ENCODE peak calls at places on chromosomes 6 and 20, in eight cellular contexts. T is IMR-90, P is PC-9, E is mammary epithelial cell, A is astrocyte, H is PC-3, R is H9, J is OCI-LY7. K is an unnamed sample.

GRCh38 chr6:97068211-97068610 is 143.7 kb downstream of the KLHL32 start:
- DNase-seq in J (peak; percentile 43), H (peak; percentile 28), P (no peak), T (peak; percentile 49), E (peak; percentile 3), A (peak; percentile 12), R (no peak), K (peak; percentile 64)

GRCh38 chr6:122063090-122063489 is 336.4 kb upstream of the HSF2 start:
- DNase-seq in R (no peak), A (no peak), P (no peak), J (no peak), H (no peak), E (no peak), T (no peak), K (no peak)

GRCh38 chr20:40612837-40613236 is 76.2 kb downstream of the MAFB start:
- DNase-seq in H (no peak), J (no peak), T (no peak), E (no peak), A (no peak), R (no peak), P (no peak), K (no peak)

GRCh38 chr6:151059612-151060095 is 180.1 kb upstream of the AKAP12 start:
- DNase-seq in E (peak; percentile 8), A (no peak), R (no peak), P (no peak), T (no peak), J (no peak), H (no peak), K (no peak)

GRCh38 chr6:125486881-125487280 is 185.1 kb upstream of the HDDC2 start:
- DNase-seq in R (no peak), J (no peak), H (no peak), T (no peak), P (no peak), A (no peak), E (no peak), K (no peak)

GRCh38 chr6:87908978-87909802 is 138.5 kb upstream of the SPACA1 start:
- DNase-seq in J (no peak), A (peak; percentile 74), E (no peak), P (no peak), H (no peak), T (no peak), R (no peak), K (peak; percentile 78)

GRCh38 chr6:85372915-85373270 is 77.0 kb upstream of the NT5E start:
- DNase-seq in H (no peak), E (no peak), P (no peak), R (no peak), T (no peak), A (no peak), J (no peak), K (no peak)

GRCh38 chr6:24659547-24659946 is 7.2 kb downstream of the TDP2 start:
- DNase-seq in H (no peak), A (no peak), P (no peak), E (no peak), R (no peak), J (no peak), T (peak; percentile 23), K (peak; percentile 23)

GRCh38 chr20:39853664-39854063 is 835.4 kb downstream of the MAFB start:
- DNase-seq in T (peak; percentile 82), A (peak; percentile 89), P (no peak), H (no peak), J (no peak), E (peak; percentile 59), R (no peak), K (peak; percentile 67)

GRCh38 chr6:46510656-46511055 is 19.4 kb upstream of the RCAN2 start:
- DNase-seq in J (no peak), R (no peak), T (no peak), E (peak; percentile 58), A (peak; percentile 28), H (peak; percentile 23), P (no peak), K (peak; percentile 41)

GRCh38 chr20:53570446-53571276 is 23.0 kb downstream of the ZNF217 start:
- DNase-seq in R (no peak), T (no peak), A (peak; percentile 38), J (no peak), E (no peak), P (no peak), H (no peak), K (no peak)

GRCh38 chr20:53569606-53570307 is 23.9 kb downstream of the ZNF217 start:
- DNase-seq in P (no peak), A (no peak), H (no peak), J (no peak), E (no peak), T (no peak), R (peak; percentile 4), K (no peak)

GRCh38 chr20:53568351-53568750 is 25.3 kb downstream of the ZNF217 start:
- DNase-seq in E (no peak), H (no peak), R (no peak), J (no peak), P (no peak), T (no peak), A (no peak), K (no peak)

GRCh38 chr20:53567379-53567778 is 26.3 kb downstream of the ZNF217 start:
- DNase-seq in E (no peak), A (no peak), H (no peak), P (no peak), R (no peak), J (no peak), T (no peak), K (no peak)

GRCh38 chr20:53569005-53569404 is 24.6 kb downstream of the ZNF217 start:
- DNase-seq in J (no peak), E (no peak), H (no peak), P (no peak), R (no peak), T (no peak), A (no peak), K (no peak)
- H4K20me1 ChIP-seq in J (peaks cover 16% of the 10 kb centered on the region), E (no peaks in the 10 kb centered on the region), H (peaks cover 48% of the 10 kb centered on the region), P (peaks cover 60% of the 10 kb centered on the region), R (peaks cover 2% of the 10 kb centered on the region), T (peaks cover 39% of the 10 kb centered on the region), A (peaks cover 70% of the 10 kb centered on the region), K (no peaks in the 10 kb centered on the region)

GRCh38 chr20:56181593-56181992 is 66.9 kb upstream of the MC3R start:
- DNase-seq in E (no peak), J (no peak), A (no peak), H (no peak), T (no peak), P (no peak), R (no peak), K (no peak)
- H3K9me3 ChIP-seq in E (no peaks in the 10 kb centered on the region), J (no peaks in the 10 kb centered on the region), A (peaks cover 3% of the 10 kb centered on the region), H (no peaks in the 10 kb centered on the region), T (peaks cover 19% of the 10 kb centered on the region), P (no peaks in the 10 kb centered on the region), R (peaks cover 88% of the 10 kb centered on the region), K (no peaks in the 10 kb centered on the region)

GRCh38 chr20:50108571-50109235 is 4.2 kb downstream of the UBE2V1 start:
- DNase-seq in R (no peak), A (no peak), H (peak; percentile 48), E (no peak), T (no peak), J (no peak), P (no peak), K (no peak)

GRCh38 chr20:50107796-50108331 is 5.1 kb downstream of the UBE2V1 start:
- DNase-seq in A (no peak), J (no peak), E (no peak), R (no peak), T (no peak), H (no peak), P (no peak), K (no peak)

GRCh38 chr20:50111120-50111828 is 1.7 kb downstream of the UBE2V1 start:
- DNase-seq in T (peak; percentile 73), R (no peak), A (peak; percentile 61), P (peak; percentile 53), E (peak; percentile 78), H (peak; percentile 84), J (no peak), K (peak; percentile 76)

GRCh38 chr20:50110141-50111047 is 2.6 kb downstream of the UBE2V1 start:
- DNase-seq in P (peak; percentile 94), R (no peak), H (peak; percentile 91), A (peak; percentile 74), T (no peak), E (peak; percentile 84), J (peak; percentile 79), K (no peak)

DNA sequence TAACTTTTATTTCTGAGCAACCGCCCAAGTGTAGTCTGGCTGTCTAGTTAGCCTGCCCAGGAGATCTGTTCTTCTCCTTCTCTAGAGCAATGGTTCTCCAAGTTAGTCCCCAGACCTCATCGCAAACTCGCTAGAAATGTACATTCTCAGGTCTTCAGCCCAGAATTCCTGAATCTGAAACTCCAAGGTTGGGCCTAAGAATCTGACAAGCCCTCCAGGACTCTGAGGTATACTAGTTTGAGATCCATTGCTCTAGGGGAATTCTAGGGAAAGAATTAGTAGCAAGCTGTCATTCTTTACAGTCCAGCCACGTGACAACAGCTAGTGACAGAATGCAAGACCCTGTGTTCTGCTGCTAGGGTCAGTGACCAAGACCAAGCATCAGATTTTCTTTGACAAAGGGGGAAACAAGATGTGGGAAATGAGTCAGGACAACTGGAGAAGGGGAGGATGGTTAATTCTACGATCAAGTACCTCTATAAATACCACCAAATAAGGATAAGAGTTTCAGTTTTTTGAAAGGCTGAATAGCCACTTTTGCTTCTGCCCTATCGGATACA is 5.8 kb downstream of the UBE2V1 start:
- DNase-seq in T (no peak), R (no peak), P (no peak), E (no peak), A (no peak), H (no peak), J (no peak), K (peak; percentile 37)
- H4K20me1 ChIP-seq in T (peaks cover 82% of the 10 kb centered on the region), R (peaks cover 2% of the 10 kb centered on the region), P (peaks cover 66% of the 10 kb centered on the region), E (peaks cover 10% of the 10 kb centered on the region), A (peaks cover 85% of the 10 kb centered on the region), H (peaks cover 66% of the 10 kb centered on the region), J (peaks cover 19% of the 10 kb centered on the region), K (no peaks in the 10 kb centered on the region)

GRCh38 chr6:170298688-170299087 is 7.8 kb upstream of the DLL1 start:
- DNase-seq in R (no peak), A (no peak), H (peak; percentile 18), T (no peak), J (no peak), P (no peak), E (no peak), K (no peak)

GRCh38 chr6:170297577-170298330 is 6.9 kb upstream of the DLL1 start:
- DNase-seq in R (no peak), E (no peak), H (no peak), P (no peak), J (no peak), T (no peak), A (no peak), K (no peak)

GRCh38 chr6:170305772-170306323 is 710 bp upstream of the FAM120B start:
- DNase-seq in H (no peak), E (no peak), R (no peak), A (no peak), T (no peak), P (no peak), J (no peak), K (no peak)

GRCh38 chr6:170296746-170297576 is 6.1 kb upstream of the DLL1 start:
- DNase-seq in A (no peak), H (no peak), E (no peak), J (no peak), P (no peak), T (no peak), R (no peak), K (no peak)

GRCh38 chr6:170301184-170301583 is 5.4 kb upstream of the FAM120B start:
- DNase-seq in T (no peak), H (no peak), E (no peak), R (no peak), A (no peak), J (no peak), P (no peak), K (no peak)
- H3K9me3 ChIP-seq in T (peaks cover 7% of the 10 kb centered on the region), H (no peaks in the 10 kb centered on the region), E (no peaks in the 10 kb centered on the region), R (peaks cover 34% of the 10 kb centered on the region), A (no peaks in the 10 kb centered on the region), J (peaks cover 10% of the 10 kb centered on the region), P (no peaks in the 10 kb centered on the region), K (no peaks in the 10 kb centered on the region)

K was measured in fibroblast of lung.